ENCODE peak calls at places on chromosomes 2 and 18, in eight cellular contexts. X, P, K, S, L, E, B and R are unnamed samples.

GRCh38 chr2:144524190-144524957 is 4.5 kb upstream of the ZEB2 start:
- DNase-seq in X (peak; percentile 80), P (peak; percentile 23), K (no peak), S (peak; percentile 73), L (peak; percentile 67), E (peak; percentile 91), B (peak; percentile 88), R (no peak)

GRCh38 chr2:12776457-12777049 is 59.8 kb downstream of the TRIB2 start:
- DNase-seq in X (no peak), P (no peak), K (peak; percentile 24), S (no peak), L (no peak), E (no peak), B (no peak), R (no peak)

GRCh38 chr2:152369176-152369860 is 34.3 kb downstream of the FMNL2 start:
- DNase-seq in X (no peak), P (no peak), K (peak; percentile 37), S (no peak), L (no peak), E (no peak), B (no peak), R (no peak)

GRCh38 chr18:9708882-9709877 is 1.1 kb downstream of the RAB31 start:
- DNase-seq in X (peak; percentile 66), P (peak; percentile 26), K (no peak), S (no peak), L (no peak), E (no peak), B (no peak), R (no peak)

GRCh38 chr2:25586726-25587144 is 86.6 kb downstream of the DTNB start:
- DNase-seq in X (no peak), P (no peak), K (no peak), S (no peak), L (no peak), E (no peak), B (peak; percentile 78), R (no peak)

GRCh38 chr2:127568128-127568527 is 32.6 kb downstream of the MYO7B start:
- DNase-seq in X (peak; percentile 25), P (no peak), K (no peak), S (no peak), L (no peak), E (no peak), B (no peak), R (no peak)

GRCh38 chr2:222862068-222862914 is 1.5 kb downstream of the ACSL3 start:
- DNase-seq in X (no peak), P (peak; percentile 12), K (no peak), S (no peak), L (no peak), E (no peak), B (peak; percentile 36), R (no peak)

GRCh38 chr2:85649201-85650190 is 18.5 kb downstream of the SFTPB start:
- DNase-seq in X (no peak), P (no peak), K (no peak), S (no peak), L (no peak), E (no peak), B (no peak), R (no peak)

GRCh38 chr2:70981866-70982810 is 3.7 kb downstream of the ANKRD53 start:
- DNase-seq in X (peak; percentile 60), P (no peak), K (no peak), S (peak; percentile 53), L (no peak), E (peak; percentile 58), B (no peak), R (peak; percentile 18)

DNA sequence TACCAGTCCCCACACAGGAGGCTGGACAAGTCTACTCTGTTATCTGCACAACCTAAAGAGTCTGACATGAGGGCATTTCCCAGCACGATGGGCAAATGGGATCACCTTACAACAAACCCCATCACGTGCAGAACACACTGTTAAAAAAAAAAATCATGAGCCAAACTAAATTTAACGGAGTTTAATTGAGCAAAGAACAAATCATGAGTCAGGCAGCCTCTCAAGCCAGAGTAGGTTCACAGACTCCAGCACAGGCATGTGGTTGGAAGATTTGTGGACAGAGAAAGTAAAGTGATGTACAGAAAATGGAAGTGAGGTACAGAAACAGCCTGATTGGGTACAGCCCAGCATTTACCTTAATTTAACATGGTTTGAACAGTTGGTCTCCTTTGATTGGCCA is 59.9 kb downstream of the KYNU start:
- DNase-seq in X (no peak), P (no peak), K (no peak), S (no peak), L (no peak), E (no peak), B (no peak), R (no peak)
- TF ChIP-seq POLR2AphosphoS5 in X (no peak), P (no peak), K (no peak), S (no peak), L (no peak), E (no peak), B (no peak), R (no peak)

DNA sequence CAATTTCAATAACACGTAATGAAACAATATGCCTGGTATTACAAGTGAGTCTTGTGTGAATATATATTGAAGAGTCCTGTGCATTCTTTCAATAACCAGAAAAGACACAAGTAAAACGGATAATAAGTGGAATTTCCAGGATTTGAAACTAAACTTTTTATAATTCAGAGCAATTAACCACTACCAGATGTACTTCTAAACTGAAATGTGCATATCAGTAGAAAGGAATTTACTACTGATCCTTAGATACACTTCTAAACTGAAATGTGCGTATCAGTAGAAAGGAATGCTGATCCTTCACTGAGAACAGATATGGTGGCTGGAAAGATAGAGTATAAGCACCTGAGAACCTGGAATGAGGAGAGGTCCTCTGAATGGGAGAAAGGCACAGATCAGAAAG is 470.9 kb upstream of the SPHKAP start:
- DNase-seq in X (no peak), P (no peak), K (no peak), S (no peak), L (no peak), E (no peak), B (no peak), R (no peak)
- TF ChIP-seq EP300 in X (no peak), P (no peak), K (no peak), S (no peak), L (no peak), E (no peak), B (peak; percentile 91), R (no peak)

GRCh38 chr2:207332473-207333212 is 166.9 kb upstream of the KLF7 start:
- DNase-seq in X (no peak), P (no peak), K (no peak), S (no peak), L (no peak), E (no peak), B (no peak), R (no peak)

GRCh38 chr2:207331674-207332073 is 165.9 kb upstream of the KLF7 start:
- DNase-seq in X (no peak), P (no peak), K (no peak), S (no peak), L (no peak), E (no peak), B (no peak), R (no peak)

GRCh38 chr2:207330912-207331311 is 165.2 kb upstream of the KLF7 start:
- DNase-seq in X (no peak), P (no peak), K (no peak), S (peak; percentile 66), L (no peak), E (no peak), B (no peak), R (peak; percentile 31)

GRCh38 chr2:207327513-207327912 is 161.8 kb upstream of the KLF7 start:
- DNase-seq in X (no peak), P (no peak), K (no peak), S (no peak), L (no peak), E (no peak), B (no peak), R (no peak)

GRCh38 chr2:207328944-207329386 is 163.2 kb upstream of the KLF7 start:
- DNase-seq in X (no peak), P (no peak), K (no peak), S (no peak), L (no peak), E (no peak), B (no peak), R (no peak)
- TF ChIP-seq POLR2AphosphoS5 in X (no peak), P (no peak), K (no peak), S (no peak), L (no peak), E (no peak), B (no peak), R (no peak)

GRCh38 chr2:169011698-169012097 is 19.4 kb downstream of the ABCB11 start:
- DNase-seq in X (no peak), P (no peak), K (no peak), S (no peak), L (no peak), E (no peak), B (no peak), R (no peak)

GRCh38 chr2:169014780-169015179 is 16.3 kb downstream of the ABCB11 start:
- DNase-seq in X (no peak), P (no peak), K (no peak), S (no peak), L (no peak), E (no peak), B (no peak), R (no peak)

GRCh38 chr2:169013628-169014026 is 17.5 kb downstream of the ABCB11 start:
- DNase-seq in X (no peak), P (no peak), K (no peak), S (no peak), L (no peak), E (no peak), B (no peak), R (no peak)

GRCh38 chr2:169010633-169011460 is 20.3 kb downstream of the ABCB11 start:
- DNase-seq in X (no peak), P (no peak), K (no peak), S (no peak), L (no peak), E (no peak), B (no peak), R (no peak)

DNA sequence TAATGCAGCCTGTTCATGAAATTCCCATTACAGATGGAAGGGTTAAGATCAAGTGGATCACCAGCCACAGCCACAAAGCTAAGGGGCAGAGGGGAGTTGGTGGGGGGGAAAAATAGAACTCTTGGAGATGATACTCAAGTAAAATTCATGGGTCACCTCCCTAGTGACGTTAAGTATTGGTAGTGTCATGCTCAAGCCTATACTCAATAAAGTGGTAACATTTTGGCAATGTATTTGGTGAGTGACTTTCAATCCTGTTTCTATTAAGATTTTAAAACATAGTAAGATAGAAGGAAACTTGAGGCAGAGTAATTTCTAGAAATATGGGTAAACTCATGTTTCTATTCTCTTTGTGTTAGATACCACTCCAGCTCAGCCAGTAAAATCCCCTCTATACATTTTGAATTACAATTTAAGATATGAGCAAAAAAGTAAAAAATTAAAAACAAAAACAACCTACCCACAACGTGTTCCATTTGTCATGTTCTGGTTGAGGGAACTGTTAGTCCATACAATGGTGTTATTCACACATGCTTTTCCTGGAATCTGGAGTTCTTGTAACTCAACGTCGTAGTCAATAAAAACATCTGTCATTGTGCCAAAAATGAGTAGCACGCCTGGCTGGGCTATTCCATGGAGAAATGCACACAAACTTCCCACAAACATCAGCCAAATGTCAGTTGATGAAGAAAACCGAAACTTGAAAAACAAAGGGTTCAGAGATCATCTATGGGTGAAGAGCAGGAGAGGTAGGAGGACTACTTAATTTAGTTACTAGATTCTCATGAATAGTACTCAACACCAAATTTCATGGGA is 18.1 kb downstream of the ABCB11 start:
- DNase-seq in X (no peak), P (no peak), K (no peak), S (no peak), L (no peak), E (no peak), B (no peak), R (no peak)
- TF ChIP-seq EP300 in X (no peak), P (no peak), K (no peak), S (no peak), L (no peak), E (no peak), B (no peak), R (no peak)